ENCODE peak calls at places on chromosome 20, in eight cellular contexts. One of them, this sample, is unnamed.

GRCh38 chr20:5652626-5653573 is 97.3 kb upstream of the SHLD1 start:
- DNase-seq in lung: no peak
- DNase-seq in endodermal cell: no peak
- DNase-seq in A549: peak; percentile 88
- DNase-seq in BJ: peak; percentile 24
- DNase-seq in PC-3: peak; percentile 97
- DNase-seq in AG09309: peak; percentile 76
- DNase-seq in heart right ventricle: no peak
- DNase-seq in this sample: no peak

GRCh38 chr20:40565681-40566040 is 123.4 kb downstream of the MAFB start:
- DNase-seq in lung: no peak
- DNase-seq in endodermal cell: peak; percentile 65
- DNase-seq in A549: no peak
- DNase-seq in BJ: no peak
- DNase-seq in PC-3: no peak
- DNase-seq in AG09309: no peak
- DNase-seq in heart right ventricle: no peak
- DNase-seq in this sample: no peak

GRCh38 chr20:17062712-17063111 is 164.1 kb upstream of the PCSK2 start:
- DNase-seq in lung: no peak
- DNase-seq in endodermal cell: no peak
- DNase-seq in A549: no peak
- DNase-seq in BJ: no peak
- DNase-seq in PC-3: no peak
- DNase-seq in AG09309: no peak
- DNase-seq in heart right ventricle: no peak
- DNase-seq in this sample: no peak

GRCh38 chr20:63295846-63296245 is 2.9 kb downstream of the COL20A1 start:
- DNase-seq in lung: no peak
- DNase-seq in endodermal cell: no peak
- DNase-seq in A549: no peak
- DNase-seq in BJ: no peak
- DNase-seq in PC-3: no peak
- DNase-seq in AG09309: no peak
- DNase-seq in heart right ventricle: no peak
- DNase-seq in this sample: no peak

GRCh38 chr20:10478930-10479329 is 43.8 kb downstream of the SLX4IP start:
- DNase-seq in lung: no peak
- DNase-seq in endodermal cell: no peak
- DNase-seq in A549: peak; percentile 42
- DNase-seq in BJ: no peak
- DNase-seq in PC-3: no peak
- DNase-seq in AG09309: no peak
- DNase-seq in heart right ventricle: no peak
- DNase-seq in this sample: no peak

GRCh38 chr20:25061103-25061799 is 3.3 kb upstream of the ACSS1 start:
- DNase-seq in lung: no peak
- DNase-seq in endodermal cell: no peak
- DNase-seq in A549: no peak
- DNase-seq in BJ: no peak
- DNase-seq in PC-3: no peak
- DNase-seq in AG09309: no peak
- DNase-seq in heart right ventricle: no peak
- DNase-seq in this sample: no peak

GRCh38 chr20:59606566-59606965 is 2.2 kb downstream of the PHACTR3 start:
- DNase-seq in lung: no peak
- DNase-seq in endodermal cell: no peak
- DNase-seq in A549: no peak
- DNase-seq in BJ: no peak
- DNase-seq in PC-3: no peak
- DNase-seq in AG09309: no peak
- DNase-seq in heart right ventricle: no peak
- DNase-seq in this sample: no peak

GRCh38 chr20:52031206-52031573 is 160.4 kb downstream of the ZFP64 start:
- DNase-seq in lung: no peak
- DNase-seq in endodermal cell: no peak
- DNase-seq in A549: no peak
- DNase-seq in BJ: no peak
- DNase-seq in PC-3: no peak
- DNase-seq in AG09309: peak; percentile 21
- DNase-seq in heart right ventricle: no peak
- DNase-seq in this sample: no peak

GRCh38 chr20:46705378-46705729 is 4.1 kb upstream of the SLC2A10 start:
- DNase-seq in lung: no peak
- DNase-seq in endodermal cell: no peak
- DNase-seq in A549: no peak
- DNase-seq in BJ: peak; percentile 61
- DNase-seq in PC-3: no peak
- DNase-seq in AG09309: peak; percentile 88
- DNase-seq in heart right ventricle: no peak
- DNase-seq in this sample: peak; percentile 49

GRCh38 chr20:19847383-19847782 is 89.3 kb downstream of the RIN2 start:
- DNase-seq in lung: no peak
- DNase-seq in endodermal cell: no peak
- DNase-seq in A549: no peak
- DNase-seq in BJ: no peak
- DNase-seq in PC-3: no peak
- DNase-seq in AG09309: no peak
- DNase-seq in heart right ventricle: no peak
- DNase-seq in this sample: no peak

GRCh38 chr20:19851863-19852262 is 93.8 kb downstream of the RIN2 start:
- DNase-seq in lung: no peak
- DNase-seq in endodermal cell: no peak
- DNase-seq in A549: no peak
- DNase-seq in BJ: no peak
- DNase-seq in PC-3: no peak
- DNase-seq in AG09309: no peak
- DNase-seq in heart right ventricle: no peak
- DNase-seq in this sample: no peak

GRCh38 chr20:19849341-19850189 is 91.5 kb downstream of the RIN2 start:
- DNase-seq in lung: no peak
- DNase-seq in endodermal cell: no peak
- DNase-seq in A549: no peak
- DNase-seq in BJ: peak; percentile 67
- DNase-seq in PC-3: no peak
- DNase-seq in AG09309: no peak
- DNase-seq in heart right ventricle: peak; percentile 32
- DNase-seq in this sample: no peak

GRCh38 chr20:19855426-19855825 is 97.4 kb downstream of the RIN2 start:
- DNase-seq in lung: no peak
- DNase-seq in endodermal cell: no peak
- DNase-seq in A549: no peak
- DNase-seq in BJ: no peak
- DNase-seq in PC-3: no peak
- DNase-seq in AG09309: no peak
- DNase-seq in heart right ventricle: no peak
- DNase-seq in this sample: no peak

GRCh38 chr20:19850190-19850533 is 92.1 kb downstream of the RIN2 start:
- DNase-seq in lung: no peak
- DNase-seq in endodermal cell: no peak
- DNase-seq in A549: no peak
- DNase-seq in BJ: no peak
- DNase-seq in PC-3: no peak
- DNase-seq in AG09309: no peak
- DNase-seq in heart right ventricle: peak; percentile 22
- DNase-seq in this sample: no peak
- H3K4me3 ChIP-seq in lung: no peak overlapping the region
- H3K4me3 ChIP-seq in endodermal cell: no peak overlapping the region
- H3K4me3 ChIP-seq in A549: no peak overlapping the region
- H3K4me3 ChIP-seq in BJ: no peak overlapping the region
- H3K4me3 ChIP-seq in PC-3: no peak overlapping the region
- H3K4me3 ChIP-seq in AG09309: no peak overlapping the region
- H3K4me3 ChIP-seq in heart right ventricle: no peak overlapping the region
- H3K4me3 ChIP-seq in this sample: no peak overlapping the region

GRCh38 chr20:45395114-45395415 is 13.0 kb upstream of the DBNDD2 start:
- DNase-seq in lung: no peak
- DNase-seq in endodermal cell: no peak
- DNase-seq in A549: no peak
- DNase-seq in BJ: no peak
- DNase-seq in PC-3: no peak
- DNase-seq in AG09309: no peak
- DNase-seq in heart right ventricle: no peak
- DNase-seq in this sample: no peak

GRCh38 chr20:45394221-45395113 is 13.6 kb upstream of the DBNDD2 start:
- DNase-seq in lung: no peak
- DNase-seq in endodermal cell: no peak
- DNase-seq in A549: no peak
- DNase-seq in BJ: no peak
- DNase-seq in PC-3: no peak
- DNase-seq in AG09309: no peak
- DNase-seq in heart right ventricle: no peak
- DNase-seq in this sample: no peak

GRCh38 chr20:45391559-45391958 is 13.4 kb upstream of the TP53TG5 start:
- DNase-seq in lung: no peak
- DNase-seq in endodermal cell: no peak
- DNase-seq in A549: no peak
- DNase-seq in BJ: no peak
- DNase-seq in PC-3: no peak
- DNase-seq in AG09309: no peak
- DNase-seq in heart right ventricle: no peak
- DNase-seq in this sample: no peak

GRCh38 chr20:45390931-45391330 is 12.8 kb upstream of the TP53TG5 start:
- DNase-seq in lung: no peak
- DNase-seq in endodermal cell: no peak
- DNase-seq in A549: no peak
- DNase-seq in BJ: no peak
- DNase-seq in PC-3: no peak
- DNase-seq in AG09309: no peak
- DNase-seq in heart right ventricle: no peak
- DNase-seq in this sample: no peak

GRCh38 chr20:45392733-45393132 is 14.6 kb upstream of the TP53TG5 start:
- DNase-seq in lung: no peak
- DNase-seq in endodermal cell: no peak
- DNase-seq in A549: no peak
- DNase-seq in BJ: no peak
- DNase-seq in PC-3: peak; percentile 46
- DNase-seq in AG09309: no peak
- DNase-seq in heart right ventricle: no peak
- DNase-seq in this sample: no peak
- TF ChIP-seq CTCF in lung: no peak
- TF ChIP-seq CTCF in endodermal cell: peak; percentile 32
- TF ChIP-seq CTCF in A549: peak; percentile 21
- TF ChIP-seq CTCF in BJ: no peak
- TF ChIP-seq CTCF in PC-3: peak; percentile 57
- TF ChIP-seq CTCF in AG09309: no peak
- TF ChIP-seq CTCF in heart right ventricle: peak; percentile 17
- TF ChIP-seq CTCF in this sample: no peak

GRCh38 chr20:39474829-39475228 is 512.7 kb downstream of the DHX35 start:
- DNase-seq in lung: no peak
- DNase-seq in endodermal cell: no peak
- DNase-seq in A549: no peak
- DNase-seq in BJ: no peak
- DNase-seq in PC-3: no peak
- DNase-seq in AG09309: no peak
- DNase-seq in heart right ventricle: no peak
- DNase-seq in this sample: no peak
- H3K4me3 ChIP-seq in lung: no peak overlapping the region
- H3K4me3 ChIP-seq in endodermal cell: no peak overlapping the region
- H3K4me3 ChIP-seq in A549: no peak overlapping the region
- H3K4me3 ChIP-seq in BJ: no peak overlapping the region
- H3K4me3 ChIP-seq in PC-3: no peak overlapping the region
- H3K4me3 ChIP-seq in AG09309: no peak overlapping the region
- H3K4me3 ChIP-seq in heart right ventricle: no peak overlapping the region
- H3K4me3 ChIP-seq in this sample: no peak overlapping the region

GRCh38 chr20:50152394-50153152 is 950 bp downstream of the PEDS1 start:
- DNase-seq in lung: no peak
- DNase-seq in endodermal cell: peak; percentile 65
- DNase-seq in A549: no peak
- DNase-seq in BJ: no peak
- DNase-seq in PC-3: peak; percentile 65
- DNase-seq in AG09309: no peak
- DNase-seq in heart right ventricle: no peak
- DNase-seq in this sample: no peak
- TF ChIP-seq CTCF in lung: no peak
- TF ChIP-seq CTCF in endodermal cell: peak; percentile 49
- TF ChIP-seq CTCF in A549: no peak
- TF ChIP-seq CTCF in BJ: no peak
- TF ChIP-seq CTCF in PC-3: peak; percentile 64
- TF ChIP-seq CTCF in AG09309: peak; percentile 16
- TF ChIP-seq CTCF in heart right ventricle: no peak
- TF ChIP-seq CTCF in this sample: no peak

DNA sequence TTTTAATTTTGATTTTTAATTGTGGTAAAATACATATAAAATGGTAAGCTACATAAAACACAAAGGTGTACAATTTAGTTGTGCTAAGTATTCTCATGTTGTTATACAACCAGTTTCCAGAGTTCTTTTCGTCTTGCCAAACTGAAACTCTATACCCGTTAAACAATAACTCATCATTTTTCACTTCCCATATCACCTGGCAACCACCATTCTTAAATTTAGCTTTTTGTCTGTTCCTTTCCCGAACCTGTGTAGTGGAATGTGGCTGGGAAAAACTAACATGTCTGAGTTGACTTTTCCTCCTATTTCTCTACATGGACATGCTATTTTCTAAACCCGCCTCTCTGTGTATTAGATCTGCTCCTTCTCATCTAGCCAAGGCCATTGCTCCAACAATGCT is 27.6 kb downstream of the RPRD1B start:
- DNase-seq in lung: no peak
- DNase-seq in endodermal cell: no peak
- DNase-seq in A549: no peak
- DNase-seq in BJ: no peak
- DNase-seq in PC-3: peak; percentile 84
- DNase-seq in AG09309: no peak
- DNase-seq in heart right ventricle: no peak
- DNase-seq in this sample: no peak
- H3K4me3 ChIP-seq in lung: no peak overlapping the region
- H3K4me3 ChIP-seq in endodermal cell: no peak overlapping the region
- H3K4me3 ChIP-seq in A549: no peak overlapping the region
- H3K4me3 ChIP-seq in BJ: no peak overlapping the region
- H3K4me3 ChIP-seq in PC-3: peak overlapping the region; percentile 3
- H3K4me3 ChIP-seq in AG09309: no peak overlapping the region
- H3K4me3 ChIP-seq in heart right ventricle: no peak overlapping the region
- H3K4me3 ChIP-seq in this sample: no peak overlapping the region

GRCh38 chr20:4449977-4450715 is 271.6 kb upstream of the PRND start:
- DNase-seq in lung: peak; percentile 18
- DNase-seq in endodermal cell: no peak
- DNase-seq in A549: peak; percentile 55
- DNase-seq in BJ: peak; percentile 29
- DNase-seq in PC-3: peak; percentile 58
- DNase-seq in AG09309: no peak
- DNase-seq in heart right ventricle: no peak
- DNase-seq in this sample: peak; percentile 36
- TF ChIP-seq CTCF in lung: no peak
- TF ChIP-seq CTCF in endodermal cell: peak; percentile 57
- TF ChIP-seq CTCF in A549: no peak
- TF ChIP-seq CTCF in BJ: peak; percentile 59
- TF ChIP-seq CTCF in PC-3: peak; percentile 43
- TF ChIP-seq CTCF in AG09309: peak; percentile 44
- TF ChIP-seq CTCF in heart right ventricle: no peak
- TF ChIP-seq CTCF in this sample: peak; percentile 44

This sample was measured in AG04449.